ENCODE peak calls at places on chromosomes 1 and 21, in five cellular contexts. One of them, this sample, is unnamed.

GRCh38 chr1:34929497-34929852 is at the start of gene DLGAP3:
- DNase-seq in breast epithelium: no peak
- DNase-seq in B cell: no peak
- DNase-seq in AG09319: no peak
- DNase-seq in foreskin fibroblast: peak
- DNase-seq in this sample: no peak

GRCh38 chr1:27343639-27344025 is 1.8 kb downstream of the SYTL1 start:
- DNase-seq in breast epithelium: no peak
- DNase-seq in B cell: no peak
- DNase-seq in AG09319: no peak
- DNase-seq in foreskin fibroblast: peak
- DNase-seq in this sample: no peak

GRCh38 chr1:38291906-38292521 is 245.4 kb upstream of the POU3F1 start:
- DNase-seq in breast epithelium: no peak
- DNase-seq in B cell: no peak
- DNase-seq in AG09319: no peak
- DNase-seq in foreskin fibroblast: no peak
- DNase-seq in this sample: no peak

GRCh38 chr1:4109626-4109940 is 209.5 kb upstream of the C1orf174 start:
- DNase-seq in breast epithelium: no peak
- DNase-seq in B cell: peak
- DNase-seq in AG09319: no peak
- DNase-seq in foreskin fibroblast: no peak
- DNase-seq in this sample: no peak

GRCh38 chr1:95018602-95019369 is 54.0 kb downstream of the ALG14 start:
- DNase-seq in breast epithelium: no peak
- DNase-seq in B cell: no peak
- DNase-seq in AG09319: no peak
- DNase-seq in foreskin fibroblast: peak
- DNase-seq in this sample: no peak

GRCh38 chr1:29956343-29957030 is 720.2 kb downstream of the PTPRU start:
- DNase-seq in breast epithelium: no peak
- DNase-seq in B cell: no peak
- DNase-seq in AG09319: no peak
- DNase-seq in foreskin fibroblast: no peak
- DNase-seq in this sample: no peak

GRCh38 chr1:227805606-227806197 is 9.8 kb upstream of the PRSS38 start:
- DNase-seq in breast epithelium: no peak
- DNase-seq in B cell: no peak
- DNase-seq in AG09319: peak
- DNase-seq in foreskin fibroblast: peak
- DNase-seq in this sample: no peak

GRCh38 chr21:37575536-37576083 is 209.0 kb downstream of the DYRK1A start:
- DNase-seq in breast epithelium: no peak
- DNase-seq in B cell: no peak
- DNase-seq in AG09319: no peak
- DNase-seq in foreskin fibroblast: no peak
- DNase-seq in this sample: no peak

DNA sequence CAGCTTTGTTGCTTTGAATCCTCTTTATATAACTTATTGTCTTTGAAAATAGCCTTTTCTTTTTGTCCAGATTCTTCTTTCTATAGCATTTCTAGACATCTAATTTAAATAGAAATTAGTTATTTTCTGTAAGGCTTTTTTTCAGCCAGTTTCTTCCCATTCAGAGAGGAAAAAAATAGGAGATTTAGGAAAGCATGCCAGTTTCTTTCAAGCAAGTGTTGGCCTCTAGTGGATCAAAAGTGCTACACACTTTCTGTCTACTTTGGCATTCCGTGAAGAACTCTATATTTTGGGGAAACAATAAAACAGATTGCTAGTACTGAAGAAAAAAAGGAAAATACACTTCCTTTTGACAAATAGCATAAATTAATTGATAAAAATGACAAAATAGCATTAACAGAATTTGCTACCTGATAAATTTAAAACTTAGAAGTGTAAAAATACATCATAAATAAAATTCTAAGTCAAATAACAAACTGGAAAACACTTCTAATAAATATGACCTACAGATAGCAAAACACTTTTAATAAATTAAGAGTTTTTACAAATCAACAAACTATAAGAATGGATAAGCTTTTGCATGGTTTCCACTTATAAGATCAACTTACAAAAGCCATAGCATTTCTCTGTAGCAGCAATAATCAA is 13.1 kb upstream of the EXO1 start:
- DNase-seq in breast epithelium: no peak
- DNase-seq in B cell: no peak
- DNase-seq in AG09319: peak
- DNase-seq in foreskin fibroblast: peak
- DNase-seq in this sample: no peak
- TF ChIP-seq CTCF in breast epithelium: peak
- TF ChIP-seq CTCF in B cell: peak
- TF ChIP-seq CTCF in AG09319: peak
- TF ChIP-seq CTCF in foreskin fibroblast: peak
- TF ChIP-seq CTCF in this sample: no peak

GRCh38 chr1:156480411-156481192 is 20.0 kb downstream of the MEF2D start:
- DNase-seq in breast epithelium: no peak
- DNase-seq in B cell: peak
- DNase-seq in AG09319: no peak
- DNase-seq in foreskin fibroblast: peak
- DNase-seq in this sample: no peak

GRCh38 chr1:156478250-156478627 is 22.3 kb downstream of the MEF2D start:
- DNase-seq in breast epithelium: no peak
- DNase-seq in B cell: no peak
- DNase-seq in AG09319: no peak
- DNase-seq in foreskin fibroblast: no peak
- DNase-seq in this sample: no peak

GRCh38 chr1:156481527-156481926 is 19.0 kb downstream of the MEF2D start:
- DNase-seq in breast epithelium: no peak
- DNase-seq in B cell: no peak
- DNase-seq in AG09319: no peak
- DNase-seq in foreskin fibroblast: no peak
- DNase-seq in this sample: no peak

GRCh38 chr1:156479093-156480014 is 21.2 kb downstream of the MEF2D start:
- DNase-seq in breast epithelium: no peak
- DNase-seq in B cell: no peak
- DNase-seq in AG09319: no peak
- DNase-seq in foreskin fibroblast: no peak
- DNase-seq in this sample: no peak

DNA sequence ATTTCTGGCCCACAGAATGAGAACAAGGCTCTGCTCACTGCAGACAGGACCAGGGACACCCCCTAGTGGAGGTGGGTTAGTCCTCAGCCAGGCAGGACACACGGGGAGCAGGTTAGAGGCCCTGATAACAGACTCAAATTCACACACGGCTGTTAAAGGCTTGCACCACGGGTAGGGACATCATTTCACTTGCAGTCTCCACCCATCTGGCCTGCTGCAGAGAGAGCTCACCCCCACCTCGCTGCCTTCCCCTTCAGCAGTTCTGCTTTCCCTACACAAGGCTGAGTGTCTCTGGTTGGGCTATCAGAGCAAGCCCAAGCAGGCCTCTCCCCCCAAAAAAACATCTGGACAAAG is 20.6 kb downstream of the MEF2D start:
- DNase-seq in breast epithelium: no peak
- DNase-seq in B cell: no peak
- DNase-seq in AG09319: no peak
- DNase-seq in foreskin fibroblast: no peak
- DNase-seq in this sample: no peak
- TF ChIP-seq CTCF in breast epithelium: no peak
- TF ChIP-seq CTCF in B cell: no peak
- TF ChIP-seq CTCF in AG09319: peak
- TF ChIP-seq CTCF in foreskin fibroblast: peak
- TF ChIP-seq CTCF in this sample: no peak

GRCh38 chr1:246001142-246001812 is 505.8 kb downstream of the SMYD3 start:
- DNase-seq in breast epithelium: no peak
- DNase-seq in B cell: no peak
- DNase-seq in AG09319: no peak
- DNase-seq in foreskin fibroblast: peak
- DNase-seq in this sample: no peak

GRCh38 chr1:246000638-246001015 is 506.5 kb downstream of the SMYD3 start:
- DNase-seq in breast epithelium: no peak
- DNase-seq in B cell: no peak
- DNase-seq in AG09319: no peak
- DNase-seq in foreskin fibroblast: no peak
- DNase-seq in this sample: no peak

GRCh38 chr1:246001821-246002220 is 505.3 kb downstream of the SMYD3 start:
- DNase-seq in breast epithelium: no peak
- DNase-seq in B cell: no peak
- DNase-seq in AG09319: no peak
- DNase-seq in foreskin fibroblast: no peak
- DNase-seq in this sample: no peak

GRCh38 chr1:245997471-245998258 is 509.4 kb downstream of the SMYD3 start:
- DNase-seq in breast epithelium: peak
- DNase-seq in B cell: no peak
- DNase-seq in AG09319: no peak
- DNase-seq in foreskin fibroblast: peak
- DNase-seq in this sample: no peak

GRCh38 chr1:245999697-246000637 is 507.1 kb downstream of the SMYD3 start:
- DNase-seq in breast epithelium: no peak
- DNase-seq in B cell: no peak
- DNase-seq in AG09319: no peak
- DNase-seq in foreskin fibroblast: no peak
- DNase-seq in this sample: no peak
- TF ChIP-seq CTCF in breast epithelium: no peak
- TF ChIP-seq CTCF in B cell: no peak
- TF ChIP-seq CTCF in AG09319: no peak
- TF ChIP-seq CTCF in foreskin fibroblast: no peak
- TF ChIP-seq CTCF in this sample: no peak

DNA sequence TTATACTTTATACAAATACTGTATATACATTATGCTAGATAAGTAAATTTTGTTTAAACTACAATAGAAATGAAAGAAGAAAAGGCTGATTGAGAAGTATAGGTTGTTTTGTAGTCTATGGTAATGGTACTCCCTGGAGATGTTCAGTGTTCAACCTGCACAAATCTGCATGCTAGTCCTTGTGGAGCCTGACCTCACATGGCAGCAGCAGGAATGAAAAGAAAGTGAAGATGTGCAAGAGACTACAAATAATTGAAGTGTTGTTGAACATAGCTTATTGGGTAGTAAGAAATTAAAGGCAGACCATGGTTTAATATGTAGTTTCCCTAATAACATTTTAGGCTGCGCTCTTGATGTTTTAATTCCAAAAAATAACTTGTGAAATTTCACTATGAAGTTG is 201.2 kb downstream of the TGFB2 start:
- DNase-seq in breast epithelium: no peak
- DNase-seq in B cell: no peak
- DNase-seq in AG09319: no peak
- DNase-seq in foreskin fibroblast: peak
- DNase-seq in this sample: no peak
- TF ChIP-seq CTCF in breast epithelium: no peak
- TF ChIP-seq CTCF in B cell: no peak
- TF ChIP-seq CTCF in AG09319: peak
- TF ChIP-seq CTCF in foreskin fibroblast: peak
- TF ChIP-seq CTCF in this sample: no peak

DNA sequence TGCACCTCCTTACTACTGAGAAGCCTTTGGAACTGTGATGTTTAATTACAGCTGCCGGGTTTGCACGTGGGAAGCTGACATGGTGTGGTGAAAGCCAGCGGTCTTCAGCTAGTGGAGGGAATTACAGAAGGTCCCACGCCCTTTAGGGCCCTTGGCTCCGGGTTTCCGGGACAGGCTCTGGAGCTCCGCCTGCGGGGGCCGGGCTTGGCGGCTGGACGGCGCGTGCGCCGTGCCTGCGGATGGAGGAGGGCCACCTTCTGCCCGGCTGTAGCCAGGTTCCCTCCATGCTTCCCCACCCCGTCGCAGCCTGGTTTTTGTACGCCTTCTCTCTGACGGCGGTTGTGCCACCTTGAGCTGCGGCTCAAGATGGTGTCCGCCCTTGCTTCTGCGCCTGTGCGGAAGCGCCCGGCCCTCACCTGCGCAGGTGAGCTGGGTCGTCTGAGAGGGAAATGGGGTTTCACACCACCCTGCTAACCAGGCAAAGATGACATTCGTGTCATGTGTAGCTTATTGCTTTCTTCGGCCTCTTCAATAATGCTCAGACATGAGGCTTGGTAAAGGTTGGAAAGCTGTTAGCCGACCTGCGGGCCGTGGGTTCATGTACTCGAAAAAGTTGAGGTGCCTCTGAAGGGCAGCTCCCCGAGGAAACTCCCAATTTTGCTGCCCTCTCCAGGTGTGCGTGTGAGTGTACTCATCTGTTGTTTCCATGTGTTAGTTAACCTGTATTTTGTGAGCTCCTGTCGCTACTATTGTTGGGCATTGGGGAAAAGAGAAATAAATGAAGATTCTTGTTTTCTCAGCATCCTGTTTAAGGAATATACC is 36.6 kb upstream of the OPRD1 start:
- DNase-seq in breast epithelium: peak
- DNase-seq in B cell: peak
- DNase-seq in AG09319: no peak
- DNase-seq in foreskin fibroblast: peak
- DNase-seq in this sample: peak
- TF ChIP-seq CTCF in breast epithelium: no peak
- TF ChIP-seq CTCF in B cell: no peak
- TF ChIP-seq CTCF in AG09319: no peak
- TF ChIP-seq CTCF in foreskin fibroblast: no peak
- TF ChIP-seq CTCF in this sample: no peak

GRCh38 chr1:107787299-107787698 is 177.7 kb downstream of the VAV3 start:
- DNase-seq in breast epithelium: no peak
- DNase-seq in B cell: peak
- DNase-seq in AG09319: no peak
- DNase-seq in foreskin fibroblast: peak
- DNase-seq in this sample: no peak
- TF ChIP-seq CTCF in breast epithelium: no peak
- TF ChIP-seq CTCF in B cell: peak
- TF ChIP-seq CTCF in AG09319: no peak
- TF ChIP-seq CTCF in foreskin fibroblast: no peak
- TF ChIP-seq CTCF in this sample: no peak

This sample was measured in omental fat pad.